ENCODE peak calls at places on chromosomes 11 and 22, in five cellular contexts. O, Z, C, Q and J are unnamed samples.

GRCh38 chr11:46200537-46201281 is 76.8 kb upstream of the CREB3L1 start:
- DNase-seq in O (no peak), Z (no peak), C (no peak), Q (peak), J (no peak)

GRCh38 chr11:15107730-15108515 is 6.8 kb upstream of the INSC start:
- DNase-seq in O (no peak), Z (no peak), C (no peak), Q (peak), J (peak)

GRCh38 chr22:37898441-37899181 is 7.5 kb upstream of the MICALL1 start:
- DNase-seq in O (peak), Z (no peak), C (no peak), Q (no peak), J (no peak)

GRCh38 chr11:30314625-30315024 is 8.3 kb upstream of the ARL14EP start:
- DNase-seq in O (no peak), Z (no peak), C (no peak), Q (peak), J (peak)

GRCh38 chr11:40384991-40385390 is 1074.5 kb downstream of the LRRC4C start:
- DNase-seq in O (no peak), Z (peak), C (no peak), Q (peak), J (peak)

GRCh38 chr11:76096552-76096951 is 109.8 kb downstream of the WNT11 start:
- DNase-seq in O (no peak), Z (no peak), C (no peak), Q (no peak), J (peak)

GRCh38 chr11:126992065-126992803 is 8.3 kb downstream of the KIRREL3 start:
- DNase-seq in O (no peak), Z (peak), C (no peak), Q (peak), J (peak)

GRCh38 chr11:64959498-64959897 is 12.4 kb downstream of the MAJIN start:
- DNase-seq in O (no peak), Z (no peak), C (no peak), Q (no peak), J (no peak)

GRCh38 chr11:1742371-1742770 is 8.0 kb downstream of the IFITM10 start:
- DNase-seq in O (no peak), Z (no peak), C (no peak), Q (no peak), J (no peak)
- H3K4me3 ChIP-seq in O (no peak), Z (no peak), C (no peak), Q (no peak), J (no peak)

GRCh38 chr22:19666663-19667593 is 47.4 kb upstream of the SEPTIN5 start:
- DNase-seq in O (no peak), Z (peak), C (no peak), Q (peak), J (no peak)
- H3K4me3 ChIP-seq in O (no peak), Z (no peak), C (no peak), Q (no peak), J (no peak)

GRCh38 chr22:27300661-27301285 is 500.8 kb downstream of the MN1 start:
- DNase-seq in O (no peak), Z (no peak), C (no peak), Q (no peak), J (no peak)

GRCh38 chr22:27299181-27300085 is 502.1 kb downstream of the MN1 start:
- DNase-seq in O (no peak), Z (no peak), C (no peak), Q (no peak), J (no peak)

GRCh38 chr22:27297125-27297524 is 504.4 kb downstream of the MN1 start:
- DNase-seq in O (no peak), Z (no peak), C (no peak), Q (no peak), J (no peak)

GRCh38 chr22:27296091-27296675 is 505.4 kb downstream of the MN1 start:
- DNase-seq in O (no peak), Z (no peak), C (no peak), Q (no peak), J (no peak)

DNA sequence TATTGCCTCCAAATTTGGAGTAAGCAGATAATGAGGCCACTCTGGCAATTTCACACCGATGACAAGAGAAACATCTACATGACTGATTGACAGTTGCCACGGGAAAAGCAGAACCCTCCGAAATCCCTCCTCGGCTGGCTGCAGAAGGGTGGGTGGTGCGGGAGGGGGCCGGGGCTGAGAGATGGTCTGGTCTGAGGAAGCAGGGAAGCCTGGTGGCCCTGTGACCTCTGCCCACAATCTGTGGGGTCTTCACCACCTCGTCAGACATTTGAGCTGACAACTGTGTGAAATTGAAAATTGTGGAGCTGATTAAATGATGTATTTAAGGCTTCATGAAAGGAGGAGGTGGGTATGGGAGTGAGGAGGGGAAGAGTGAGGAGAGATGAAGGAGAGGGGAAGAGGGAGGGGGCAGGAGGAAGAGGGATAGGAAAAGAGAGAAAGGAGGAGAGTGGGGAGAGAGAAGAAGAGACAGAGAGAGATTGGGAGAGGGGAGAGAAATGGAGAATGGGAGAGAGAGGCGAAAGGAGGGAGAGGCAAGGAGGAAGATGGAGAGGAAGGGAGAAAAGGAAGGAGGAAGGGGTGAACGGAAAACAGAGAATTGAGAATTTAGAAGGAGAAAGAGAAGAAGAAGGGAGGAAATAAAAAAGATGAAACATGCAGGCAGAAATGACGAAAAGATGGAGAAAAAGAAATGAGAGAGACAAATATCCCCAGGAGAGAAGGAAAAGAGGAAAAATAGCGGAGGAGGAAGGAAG is 503.0 kb downstream of the MN1 start:
- DNase-seq in O (no peak), Z (no peak), C (no peak), Q (no peak), J (no peak)
- H3K4me3 ChIP-seq in O (peak), Z (no peak), C (no peak), Q (no peak), J (no peak)

GRCh38 chr11:10975287-10975721 is 117.5 kb upstream of the ZBED5 start:
- DNase-seq in O (no peak), Z (no peak), C (no peak), Q (no peak), J (no peak)
- H3K4me3 ChIP-seq in O (no peak), Z (no peak), C (no peak), Q (no peak), J (no peak)

GRCh38 chr11:57459112-57460016 is 964 bp upstream of the RTN4RL2 start:
- DNase-seq in O (no peak), Z (no peak), C (no peak), Q (peak), J (no peak)
- H3K4me3 ChIP-seq in O (peak), Z (peak), C (peak), Q (peak), J (peak)

GRCh38 chr22:49381595-49382450 is 445.9 kb downstream of the BRD1 start:
- DNase-seq in O (peak), Z (no peak), C (no peak), Q (no peak), J (no peak)
- H3K4me3 ChIP-seq in O (no peak), Z (no peak), C (no peak), Q (no peak), J (no peak)